ENCODE peak calls at places on chromosomes 4 and X, in seven cellular contexts. One of them, this sample, is unnamed.

GRCh38 chrX:128601706-128602105 is 549.5 kb upstream of the ACTRT1 start:
- ATAC-seq in activated naive CD8-positive, alpha-beta T cell treated with anti-CD3 and anti-CD28 coated beads, Interleukin-2, amount 50 U/mL, for 24 hours: no peak
- ATAC-seq in sciatic nerve: no peak
- ATAC-seq in CD4-positive, CD25-positive, alpha-beta regulatory T cell: no peak
- ATAC-seq in left cardiac atrium: no peak
- ATAC-seq in activated CD4-positive, alpha-beta T cell treated with anti-CD3 and anti-CD28 coated beads for 36 hours: no peak
- ATAC-seq in left lung: no peak
- ATAC-seq in this sample: no peak

GRCh38 chr4:14893713-14894112 is 108.6 kb upstream of the CPEB2 start:
- ATAC-seq in left cardiac atrium: no peak
- ATAC-seq in CD4-positive, CD25-positive, alpha-beta regulatory T cell: no peak
- ATAC-seq in activated CD4-positive, alpha-beta T cell treated with anti-CD3 and anti-CD28 coated beads for 36 hours: no peak
- ATAC-seq in sciatic nerve: no peak
- ATAC-seq in activated naive CD8-positive, alpha-beta T cell treated with anti-CD3 and anti-CD28 coated beads, Interleukin-2, amount 50 U/mL, for 24 hours: no peak
- ATAC-seq in left lung: no peak
- ATAC-seq in this sample: no peak

GRCh38 chrX:2541603-2542002 is 40.8 kb upstream of the DHRSX start:
- ATAC-seq in left cardiac atrium: no peak
- ATAC-seq in left lung: no peak
- ATAC-seq in activated naive CD8-positive, alpha-beta T cell treated with anti-CD3 and anti-CD28 coated beads, Interleukin-2, amount 50 U/mL, for 24 hours: no peak
- ATAC-seq in sciatic nerve: no peak
- ATAC-seq in CD4-positive, CD25-positive, alpha-beta regulatory T cell: no peak
- ATAC-seq in activated CD4-positive, alpha-beta T cell treated with anti-CD3 and anti-CD28 coated beads for 36 hours: no peak
- ATAC-seq in this sample: no peak

GRCh38 chr4:53364624-53365023 is 1.2 kb downstream of the SCFD2 start:
- ATAC-seq in left cardiac atrium: no peak
- ATAC-seq in left lung: no peak
- ATAC-seq in CD4-positive, CD25-positive, alpha-beta regulatory T cell: no peak
- ATAC-seq in activated CD4-positive, alpha-beta T cell treated with anti-CD3 and anti-CD28 coated beads for 36 hours: no peak
- ATAC-seq in activated naive CD8-positive, alpha-beta T cell treated with anti-CD3 and anti-CD28 coated beads, Interleukin-2, amount 50 U/mL, for 24 hours: no peak
- ATAC-seq in sciatic nerve: no peak
- ATAC-seq in this sample: no peak

GRCh38 chr4:181823645-181824044 is 419.6 kb upstream of the TENM3 start:
- ATAC-seq in activated naive CD8-positive, alpha-beta T cell treated with anti-CD3 and anti-CD28 coated beads, Interleukin-2, amount 50 U/mL, for 24 hours: no peak
- ATAC-seq in CD4-positive, CD25-positive, alpha-beta regulatory T cell: no peak
- ATAC-seq in activated CD4-positive, alpha-beta T cell treated with anti-CD3 and anti-CD28 coated beads for 36 hours: no peak
- ATAC-seq in left lung: no peak
- ATAC-seq in left cardiac atrium: no peak
- ATAC-seq in sciatic nerve: no peak
- ATAC-seq in this sample: no peak

GRCh38 chr4:106868381-106869035 is 167.6 kb downstream of the DKK2 start:
- ATAC-seq in activated naive CD8-positive, alpha-beta T cell treated with anti-CD3 and anti-CD28 coated beads, Interleukin-2, amount 50 U/mL, for 24 hours: no peak
- ATAC-seq in activated CD4-positive, alpha-beta T cell treated with anti-CD3 and anti-CD28 coated beads for 36 hours: no peak
- ATAC-seq in sciatic nerve: no peak
- ATAC-seq in left lung: peak; percentile 37
- ATAC-seq in CD4-positive, CD25-positive, alpha-beta regulatory T cell: no peak
- ATAC-seq in left cardiac atrium: no peak
- ATAC-seq in this sample: no peak

GRCh38 chr4:40927108-40927507 is 177.4 kb downstream of the NSUN7 start:
- ATAC-seq in left cardiac atrium: no peak
- ATAC-seq in CD4-positive, CD25-positive, alpha-beta regulatory T cell: no peak
- ATAC-seq in activated naive CD8-positive, alpha-beta T cell treated with anti-CD3 and anti-CD28 coated beads, Interleukin-2, amount 50 U/mL, for 24 hours: peak; percentile 21
- ATAC-seq in sciatic nerve: no peak
- ATAC-seq in left lung: no peak
- ATAC-seq in activated CD4-positive, alpha-beta T cell treated with anti-CD3 and anti-CD28 coated beads for 36 hours: peak; percentile 10
- ATAC-seq in this sample: peak; percentile 70

GRCh38 chrX:6679988-6680387 is 145.1 kb upstream of the VCX3A start:
- ATAC-seq in activated CD4-positive, alpha-beta T cell treated with anti-CD3 and anti-CD28 coated beads for 36 hours: no peak
- ATAC-seq in CD4-positive, CD25-positive, alpha-beta regulatory T cell: no peak
- ATAC-seq in sciatic nerve: no peak
- ATAC-seq in activated naive CD8-positive, alpha-beta T cell treated with anti-CD3 and anti-CD28 coated beads, Interleukin-2, amount 50 U/mL, for 24 hours: no peak
- ATAC-seq in left lung: no peak
- ATAC-seq in left cardiac atrium: no peak
- ATAC-seq in this sample: no peak

GRCh38 chrX:110675866-110676265 is 119.8 kb downstream of the CHRDL1 start:
- ATAC-seq in left lung: no peak
- ATAC-seq in activated CD4-positive, alpha-beta T cell treated with anti-CD3 and anti-CD28 coated beads for 36 hours: no peak
- ATAC-seq in activated naive CD8-positive, alpha-beta T cell treated with anti-CD3 and anti-CD28 coated beads, Interleukin-2, amount 50 U/mL, for 24 hours: no peak
- ATAC-seq in sciatic nerve: no peak
- ATAC-seq in left cardiac atrium: no peak
- ATAC-seq in CD4-positive, CD25-positive, alpha-beta regulatory T cell: no peak
- ATAC-seq in this sample: no peak

This sample was measured in activated T-helper 17 cell treated with anti-CD3 and anti-CD28 coated beads, Interleukin-2, amount 50 U/mL, for 72 hours.